ENCODE peak calls at places on chromosomes 11 and 22, in ten cellular contexts. One of them, this sample, is unnamed.

GRCh38 chr11:33687733-33688479 is 12.7 kb downstream of the C11orf91 start:
- DNase-seq in DND-41: peak; percentile 36
- DNase-seq in IMR-90: peak; percentile 78
- DNase-seq in BE2C: peak; percentile 37
- DNase-seq in thoracic aorta: no peak
- DNase-seq in GM23338: peak; percentile 86
- DNase-seq in cardiac muscle cell: peak; percentile 86
- DNase-seq in ovary: no peak
- DNase-seq in adrenal gland: peak; percentile 73
- DNase-seq in mucosa of descending colon: no peak
- DNase-seq in this sample: no peak

GRCh38 chr11:93411705-93412104 is 81.2 kb downstream of the DEUP1 start:
- DNase-seq in thoracic aorta: no peak
- DNase-seq in IMR-90: no peak
- DNase-seq in GM23338: no peak
- DNase-seq in cardiac muscle cell: no peak
- DNase-seq in DND-41: no peak
- DNase-seq in BE2C: no peak
- DNase-seq in adrenal gland: no peak
- DNase-seq in ovary: no peak
- DNase-seq in mucosa of descending colon: no peak
- DNase-seq in this sample: no peak

GRCh38 chr11:95154514-95154913 is 64.9 kb downstream of the ENDOD1 start:
- DNase-seq in BE2C: peak; percentile 74
- DNase-seq in GM23338: peak; percentile 84
- DNase-seq in ovary: no peak
- DNase-seq in cardiac muscle cell: peak; percentile 74
- DNase-seq in adrenal gland: peak; percentile 57
- DNase-seq in DND-41: peak; percentile 27
- DNase-seq in thoracic aorta: no peak
- DNase-seq in mucosa of descending colon: no peak
- DNase-seq in IMR-90: peak; percentile 19
- DNase-seq in this sample: no peak

GRCh38 chr22:19559324-19559811 is 35.2 kb upstream of the CLDN5 start:
- DNase-seq in IMR-90: no peak
- DNase-seq in DND-41: no peak
- DNase-seq in adrenal gland: no peak
- DNase-seq in thoracic aorta: no peak
- DNase-seq in mucosa of descending colon: no peak
- DNase-seq in GM23338: peak; percentile 61
- DNase-seq in ovary: no peak
- DNase-seq in BE2C: no peak
- DNase-seq in cardiac muscle cell: no peak
- DNase-seq in this sample: no peak

GRCh38 chr11:58592760-58593472 is 14.1 kb downstream of the ZFP91 start:
- DNase-seq in BE2C: no peak
- DNase-seq in GM23338: no peak
- DNase-seq in mucosa of descending colon: no peak
- DNase-seq in cardiac muscle cell: no peak
- DNase-seq in DND-41: no peak
- DNase-seq in thoracic aorta: no peak
- DNase-seq in ovary: no peak
- DNase-seq in adrenal gland: no peak
- DNase-seq in IMR-90: no peak
- DNase-seq in this sample: no peak

GRCh38 chr11:41665633-41666032 is 206.2 kb upstream of the LRRC4C start:
- DNase-seq in BE2C: peak; percentile 31
- DNase-seq in IMR-90: no peak
- DNase-seq in thoracic aorta: no peak
- DNase-seq in GM23338: no peak
- DNase-seq in adrenal gland: no peak
- DNase-seq in DND-41: no peak
- DNase-seq in mucosa of descending colon: no peak
- DNase-seq in ovary: no peak
- DNase-seq in cardiac muscle cell: no peak
- DNase-seq in this sample: no peak

GRCh38 chr11:128359515-128359914 is 227.8 kb downstream of the ETS1 start:
- DNase-seq in adrenal gland: no peak
- DNase-seq in thoracic aorta: no peak
- DNase-seq in IMR-90: peak; percentile 45
- DNase-seq in DND-41: no peak
- DNase-seq in GM23338: no peak
- DNase-seq in BE2C: no peak
- DNase-seq in ovary: no peak
- DNase-seq in cardiac muscle cell: peak; percentile 61
- DNase-seq in mucosa of descending colon: no peak
- DNase-seq in this sample: no peak

GRCh38 chr22:44735518-44736428 is 16.6 kb upstream of the ARHGAP8 start:
- DNase-seq in cardiac muscle cell: peak; percentile 60
- DNase-seq in ovary: peak; percentile 86
- DNase-seq in GM23338: peak; percentile 92
- DNase-seq in DND-41: peak; percentile 82
- DNase-seq in mucosa of descending colon: peak; percentile 81
- DNase-seq in BE2C: peak; percentile 87
- DNase-seq in adrenal gland: peak; percentile 80
- DNase-seq in thoracic aorta: no peak
- DNase-seq in IMR-90: peak; percentile 41
- DNase-seq in this sample: peak; percentile 80

GRCh38 chr22:43000441-43001175 is 14.3 kb downstream of the PACSIN2 start:
- DNase-seq in adrenal gland: peak; percentile 20
- DNase-seq in DND-41: no peak
- DNase-seq in IMR-90: peak; percentile 74
- DNase-seq in GM23338: no peak
- DNase-seq in ovary: no peak
- DNase-seq in cardiac muscle cell: peak; percentile 40
- DNase-seq in BE2C: no peak
- DNase-seq in mucosa of descending colon: no peak
- DNase-seq in thoracic aorta: no peak
- DNase-seq in this sample: no peak

GRCh38 chr11:60769273-60769672 is 12.6 kb downstream of the MS4A15 start:
- DNase-seq in thoracic aorta: no peak
- DNase-seq in mucosa of descending colon: no peak
- DNase-seq in GM23338: no peak
- DNase-seq in ovary: no peak
- DNase-seq in IMR-90: no peak
- DNase-seq in BE2C: no peak
- DNase-seq in cardiac muscle cell: no peak
- DNase-seq in DND-41: no peak
- DNase-seq in adrenal gland: no peak
- DNase-seq in this sample: no peak

GRCh38 chr11:10622957-10623787 is 54.7 kb upstream of the LYVE1 start:
- DNase-seq in adrenal gland: peak; percentile 54
- DNase-seq in cardiac muscle cell: no peak
- DNase-seq in GM23338: no peak
- DNase-seq in IMR-90: no peak
- DNase-seq in thoracic aorta: no peak
- DNase-seq in ovary: no peak
- DNase-seq in DND-41: no peak
- DNase-seq in BE2C: no peak
- DNase-seq in mucosa of descending colon: no peak
- DNase-seq in this sample: peak; percentile 50

GRCh38 chr11:2316963-2317244 is 15.1 kb downstream of the TSPAN32 start:
- DNase-seq in thoracic aorta: no peak
- DNase-seq in GM23338: no peak
- DNase-seq in ovary: no peak
- DNase-seq in cardiac muscle cell: no peak
- DNase-seq in BE2C: no peak
- DNase-seq in IMR-90: no peak
- DNase-seq in mucosa of descending colon: no peak
- DNase-seq in DND-41: no peak
- DNase-seq in adrenal gland: no peak
- DNase-seq in this sample: no peak

GRCh38 chr22:48083502-48083901 is 1321.1 kb downstream of the TBC1D22A start:
- DNase-seq in BE2C: no peak
- DNase-seq in ovary: no peak
- DNase-seq in adrenal gland: no peak
- DNase-seq in DND-41: no peak
- DNase-seq in cardiac muscle cell: no peak
- DNase-seq in IMR-90: no peak
- DNase-seq in GM23338: no peak
- DNase-seq in thoracic aorta: no peak
- DNase-seq in mucosa of descending colon: no peak
- DNase-seq in this sample: no peak

GRCh38 chr22:48080304-48081165 is 1318.1 kb downstream of the TBC1D22A start:
- DNase-seq in IMR-90: no peak
- DNase-seq in BE2C: no peak
- DNase-seq in thoracic aorta: no peak
- DNase-seq in GM23338: no peak
- DNase-seq in DND-41: no peak
- DNase-seq in ovary: no peak
- DNase-seq in mucosa of descending colon: no peak
- DNase-seq in adrenal gland: no peak
- DNase-seq in cardiac muscle cell: no peak
- DNase-seq in this sample: no peak

GRCh38 chr22:48084041-48084748 is 1321.7 kb downstream of the TBC1D22A start:
- DNase-seq in mucosa of descending colon: no peak
- DNase-seq in IMR-90: no peak
- DNase-seq in DND-41: peak; percentile 63
- DNase-seq in thoracic aorta: no peak
- DNase-seq in GM23338: no peak
- DNase-seq in adrenal gland: no peak
- DNase-seq in cardiac muscle cell: no peak
- DNase-seq in ovary: no peak
- DNase-seq in BE2C: no peak
- DNase-seq in this sample: no peak

GRCh38 chr22:48081281-48081680 is 1318.8 kb downstream of the TBC1D22A start:
- DNase-seq in cardiac muscle cell: no peak
- DNase-seq in DND-41: no peak
- DNase-seq in thoracic aorta: no peak
- DNase-seq in mucosa of descending colon: no peak
- DNase-seq in IMR-90: no peak
- DNase-seq in ovary: no peak
- DNase-seq in GM23338: no peak
- DNase-seq in adrenal gland: no peak
- DNase-seq in BE2C: no peak
- DNase-seq in this sample: no peak

GRCh38 chr22:48082284-48082683 is 1319.8 kb downstream of the TBC1D22A start:
- DNase-seq in GM23338: no peak
- DNase-seq in IMR-90: no peak
- DNase-seq in ovary: no peak
- DNase-seq in adrenal gland: no peak
- DNase-seq in cardiac muscle cell: no peak
- DNase-seq in BE2C: no peak
- DNase-seq in DND-41: no peak
- DNase-seq in thoracic aorta: no peak
- DNase-seq in mucosa of descending colon: no peak
- DNase-seq in this sample: no peak
- H3K4me3 ChIP-seq in GM23338: no peak overlapping the region
- H3K4me3 ChIP-seq in IMR-90: no peak overlapping the region
- H3K4me3 ChIP-seq in ovary: no peak overlapping the region
- H3K4me3 ChIP-seq in adrenal gland: no peak overlapping the region
- H3K4me3 ChIP-seq in cardiac muscle cell: no peak overlapping the region
- H3K4me3 ChIP-seq in BE2C: no peak overlapping the region
- H3K4me3 ChIP-seq in DND-41: no peak overlapping the region
- H3K4me3 ChIP-seq in thoracic aorta: no peak overlapping the region
- H3K4me3 ChIP-seq in mucosa of descending colon: no peak overlapping the region
- H3K4me3 ChIP-seq in this sample: no peak overlapping the region

GRCh38 chr11:74326665-74327064 is 15.2 kb upstream of the P4HA3 start:
- DNase-seq in thoracic aorta: no peak
- DNase-seq in cardiac muscle cell: no peak
- DNase-seq in mucosa of descending colon: no peak
- DNase-seq in BE2C: no peak
- DNase-seq in IMR-90: no peak
- DNase-seq in adrenal gland: no peak
- DNase-seq in GM23338: no peak
- DNase-seq in ovary: no peak
- DNase-seq in DND-41: no peak
- DNase-seq in this sample: no peak
- H3K4me1 ChIP-seq in thoracic aorta: peaks cover 63% of the 10 kb centered on the region
- H3K4me1 ChIP-seq in cardiac muscle cell: peaks cover 3% of the 10 kb centered on the region
- H3K4me1 ChIP-seq in mucosa of descending colon: no peaks in the 10 kb centered on the region
- H3K4me1 ChIP-seq in BE2C: peaks cover 4% of the 10 kb centered on the region
- H3K4me1 ChIP-seq in IMR-90: peaks cover 22% of the 10 kb centered on the region
- H3K4me1 ChIP-seq in adrenal gland: peaks cover 24% of the 10 kb centered on the region
- H3K4me1 ChIP-seq in GM23338: no peaks in the 10 kb centered on the region
- H3K4me1 ChIP-seq in ovary: peaks cover 14% of the 10 kb centered on the region
- H3K4me1 ChIP-seq in DND-41: no peaks in the 10 kb centered on the region
- H3K4me1 ChIP-seq in this sample: peaks cover 21% of the 10 kb centered on the region

GRCh38 chr11:123579482-123579812 is 75.0 kb downstream of the SCN3B start:
- DNase-seq in thoracic aorta: no peak
- DNase-seq in cardiac muscle cell: no peak
- DNase-seq in BE2C: no peak
- DNase-seq in adrenal gland: no peak
- DNase-seq in mucosa of descending colon: no peak
- DNase-seq in IMR-90: no peak
- DNase-seq in GM23338: no peak
- DNase-seq in DND-41: no peak
- DNase-seq in ovary: no peak
- DNase-seq in this sample: no peak
- H3K4me3 ChIP-seq in thoracic aorta: no peak overlapping the region
- H3K4me3 ChIP-seq in cardiac muscle cell: no peak overlapping the region
- H3K4me3 ChIP-seq in BE2C: no peak overlapping the region
- H3K4me3 ChIP-seq in adrenal gland: no peak overlapping the region
- H3K4me3 ChIP-seq in mucosa of descending colon: no peak overlapping the region
- H3K4me3 ChIP-seq in IMR-90: no peak overlapping the region
- H3K4me3 ChIP-seq in GM23338: no peak overlapping the region
- H3K4me3 ChIP-seq in DND-41: no peak overlapping the region
- H3K4me3 ChIP-seq in ovary: no peak overlapping the region
- H3K4me3 ChIP-seq in this sample: no peak overlapping the region

GRCh38 chr11:836700-837099 is 3.9 kb downstream of the CD151 start:
- DNase-seq in GM23338: no peak
- DNase-seq in IMR-90: no peak
- DNase-seq in BE2C: no peak
- DNase-seq in cardiac muscle cell: no peak
- DNase-seq in thoracic aorta: no peak
- DNase-seq in mucosa of descending colon: no peak
- DNase-seq in DND-41: no peak
- DNase-seq in adrenal gland: no peak
- DNase-seq in ovary: no peak
- DNase-seq in this sample: no peak
- H3K4me1 ChIP-seq in GM23338: peaks cover 23% of the 10 kb centered on the region
- H3K4me1 ChIP-seq in IMR-90: peaks cover 31% of the 10 kb centered on the region
- H3K4me1 ChIP-seq in BE2C: peaks cover under 1% of the 10 kb centered on the region
- H3K4me1 ChIP-seq in cardiac muscle cell: peaks cover 12% of the 10 kb centered on the region
- H3K4me1 ChIP-seq in thoracic aorta: peaks cover 59% of the 10 kb centered on the region
- H3K4me1 ChIP-seq in mucosa of descending colon: peaks cover 44% of the 10 kb centered on the region
- H3K4me1 ChIP-seq in DND-41: peaks cover 33% of the 10 kb centered on the region
- H3K4me1 ChIP-seq in adrenal gland: peaks cover 48% of the 10 kb centered on the region
- H3K4me1 ChIP-seq in ovary: peaks cover 23% of the 10 kb centered on the region
- H3K4me1 ChIP-seq in this sample: peaks cover 6% of the 10 kb centered on the region

DNA sequence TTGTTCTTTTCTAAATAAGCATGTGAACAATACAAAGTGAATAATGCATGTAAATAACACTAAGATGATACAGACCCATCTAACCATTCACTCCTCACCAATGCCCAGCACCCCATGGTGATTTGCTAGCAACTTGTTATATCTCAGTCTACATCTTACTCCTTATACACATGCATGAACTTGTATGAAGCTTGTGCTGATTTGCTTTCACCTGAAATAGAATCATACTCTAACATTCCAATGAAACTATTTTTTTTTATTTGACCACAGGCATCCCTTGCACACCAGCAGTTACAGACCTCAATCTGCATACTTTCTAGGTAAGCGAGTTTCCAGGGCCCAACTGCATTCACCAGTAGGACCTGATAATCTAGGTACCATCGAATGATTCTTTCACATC is 873.6 kb downstream of the OPCML start:
- DNase-seq in mucosa of descending colon: no peak
- DNase-seq in BE2C: no peak
- DNase-seq in GM23338: no peak
- DNase-seq in cardiac muscle cell: no peak
- DNase-seq in adrenal gland: no peak
- DNase-seq in IMR-90: no peak
- DNase-seq in DND-41: no peak
- DNase-seq in thoracic aorta: no peak
- DNase-seq in ovary: no peak
- DNase-seq in this sample: no peak
- H3K4me3 ChIP-seq in mucosa of descending colon: no peak overlapping the region
- H3K4me3 ChIP-seq in BE2C: no peak overlapping the region
- H3K4me3 ChIP-seq in GM23338: no peak overlapping the region
- H3K4me3 ChIP-seq in cardiac muscle cell: no peak overlapping the region
- H3K4me3 ChIP-seq in adrenal gland: no peak overlapping the region
- H3K4me3 ChIP-seq in IMR-90: no peak overlapping the region
- H3K4me3 ChIP-seq in DND-41: no peak overlapping the region
- H3K4me3 ChIP-seq in thoracic aorta: no peak overlapping the region
- H3K4me3 ChIP-seq in ovary: no peak overlapping the region
- H3K4me3 ChIP-seq in this sample: no peak overlapping the region